ENCODE peak calls at places on chromosomes 2 and 18, in ten cellular contexts. X, H, A, N, R, L, S, P, W and J are unnamed samples.

GRCh38 chr18:24763765-24764548 is 303.5 kb downstream of the HRH4 start:
- DNase-seq in X (no peak), H (no peak), A (peak; percentile 95), N (no peak), R (no peak), L (no peak), S (no peak), P (no peak), W (peak; percentile 13), J (peak; percentile 64)

GRCh38 chr2:23429036-23429435 is 44.1 kb downstream of the KLHL29 start:
- DNase-seq in X (no peak), H (no peak), A (no peak), N (no peak), R (peak; percentile 0), L (no peak), S (no peak), P (no peak), W (no peak), J (no peak)

GRCh38 chr2:183253441-183254130 is 129.3 kb downstream of the NUP35 start:
- DNase-seq in X (no peak), H (no peak), A (no peak), N (no peak), R (no peak), L (no peak), S (no peak), P (no peak), W (no peak), J (peak; percentile 10)

GRCh38 chr2:49619804-49620203 is 465.5 kb upstream of the FSHR start:
- DNase-seq in X (no peak), H (no peak), A (no peak), N (no peak), R (peak; percentile 18), L (peak; percentile 10), S (no peak), P (no peak), W (no peak), J (no peak)

GRCh38 chr2:71454221-71455010 is 1.1 kb downstream of the DYSF start:
- DNase-seq in X (no peak), H (no peak), A (no peak), N (no peak), R (no peak), L (peak; percentile 76), S (no peak), P (no peak), W (no peak), J (no peak)

GRCh38 chr2:70686577-70687460 is 81.2 kb downstream of the ADD2 start:
- DNase-seq in X (no peak), H (no peak), A (peak; percentile 90), N (no peak), R (peak; percentile 75), L (peak; percentile 90), S (peak; percentile 47), P (peak; percentile 33), W (peak; percentile 56), J (no peak)

GRCh38 chr18:21706386-21706865 is 1.9 kb upstream of the ABHD3 start:
- DNase-seq in X (peak; percentile 80), H (no peak), A (no peak), N (no peak), R (no peak), L (no peak), S (no peak), P (no peak), W (no peak), J (no peak)

GRCh38 chr18:13216092-13216582 is 2.4 kb upstream of the LDLRAD4 start:
- DNase-seq in X (no peak), H (peak; percentile 48), A (peak; percentile 74), N (peak; percentile 33), R (peak; percentile 49), L (peak; percentile 83), S (peak; percentile 27), P (peak; percentile 71), W (peak; percentile 71), J (peak; percentile 14)

GRCh38 chr2:150528861-150529801 is 41.7 kb upstream of the RND3 start:
- DNase-seq in X (no peak), H (no peak), A (peak; percentile 88), N (no peak), R (peak; percentile 19), L (peak; percentile 21), S (peak; percentile 33), P (peak; percentile 64), W (peak; percentile 87), J (peak; percentile 62)

GRCh38 chr18:9965711-9966624 is 52.2 kb downstream of the VAPA start:
- DNase-seq in X (no peak), H (no peak), A (no peak), N (no peak), R (no peak), L (no peak), S (no peak), P (peak; percentile 25), W (no peak), J (no peak)

GRCh38 chr2:110677530-110678456 is at the start of gene BUB1:
- DNase-seq in X (peak; percentile 99), H (peak; percentile 90), A (peak; percentile 99), N (peak; percentile 94), R (peak; percentile 98), L (peak; percentile 99), S (peak; percentile 88), P (peak; percentile 98), W (peak; percentile 99), J (peak; percentile 84)

GRCh38 chr2:110673201-110673600 is 4.7 kb downstream of the BUB1 start:
- DNase-seq in X (no peak), H (no peak), A (no peak), N (no peak), R (no peak), L (no peak), S (no peak), P (no peak), W (no peak), J (no peak)

GRCh38 chr2:110677080-110677479 is 783 bp downstream of the BUB1 start:
- DNase-seq in X (no peak), H (no peak), A (peak; percentile 27), N (no peak), R (no peak), L (no peak), S (no peak), P (no peak), W (no peak), J (no peak)

GRCh38 chr2:110675679-110676078 is 2.2 kb downstream of the BUB1 start:
- DNase-seq in X (no peak), H (no peak), A (no peak), N (no peak), R (no peak), L (no peak), S (no peak), P (no peak), W (no peak), J (no peak)

GRCh38 chr2:110674620-110675555 is 3.0 kb downstream of the BUB1 start:
- DNase-seq in X (no peak), H (no peak), A (peak; percentile 54), N (no peak), R (no peak), L (peak; percentile 32), S (no peak), P (peak; percentile 48), W (peak; percentile 70), J (no peak)
- H3K4me3 ChIP-seq in X (no peak overlapping the region), H (no peak overlapping the region), A (no peak overlapping the region), N (no peak overlapping the region), R (no peak overlapping the region), L (no peak overlapping the region), S (no peak overlapping the region), P (no peak overlapping the region), W (no peak overlapping the region), J (no peak overlapping the region)

DNA sequence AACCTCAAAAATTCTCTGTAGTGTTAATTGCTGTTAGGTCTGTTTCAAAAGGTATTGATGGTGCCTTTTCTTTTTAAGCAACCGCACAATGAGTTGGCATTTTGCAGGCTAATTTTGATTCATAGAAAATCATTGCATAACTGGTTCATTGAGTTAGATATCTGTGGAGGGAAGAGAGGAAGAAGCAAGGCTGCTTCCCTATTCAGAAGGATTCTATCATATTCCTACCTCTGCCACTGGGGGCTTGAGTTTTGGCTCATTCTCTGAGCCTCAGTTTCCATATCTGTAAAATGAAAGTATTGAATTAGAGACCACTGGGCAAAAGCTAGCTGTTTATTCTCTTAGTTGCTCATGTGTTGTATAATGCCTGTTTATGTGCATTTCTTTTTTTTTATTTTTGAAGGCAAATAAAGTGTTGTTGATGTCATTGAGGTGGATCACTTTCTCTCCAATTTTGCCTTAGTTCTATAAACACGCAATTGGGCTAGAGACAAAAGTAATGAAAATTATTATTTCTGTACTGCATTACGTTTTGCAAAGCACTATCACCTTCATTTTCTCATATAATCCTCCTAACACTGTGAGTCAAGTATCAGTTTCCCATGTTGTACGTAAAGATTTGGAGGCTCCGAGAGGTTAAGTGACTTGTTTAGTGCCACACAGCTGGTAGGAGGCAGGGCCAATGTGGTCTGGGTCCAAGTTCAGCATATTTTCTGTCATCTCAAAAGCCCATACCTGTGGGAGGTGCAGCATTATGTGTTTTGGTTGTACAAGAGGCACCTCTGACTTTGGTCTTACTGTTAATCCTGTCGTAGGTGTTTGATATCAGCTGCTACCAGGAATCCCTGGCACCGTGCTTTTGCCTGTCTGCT is 5.9 kb downstream of the TRIB2 start:
- DNase-seq in X (no peak), H (no peak), A (peak; percentile 24), N (no peak), R (no peak), L (no peak), S (no peak), P (no peak), W (no peak), J (no peak)
- H3K4me3 ChIP-seq in X (no peak overlapping the region), H (peak overlapping the region; percentile 86), A (no peak overlapping the region), N (peak overlapping the region; percentile 72), R (no peak overlapping the region), L (no peak overlapping the region), S (peak overlapping the region; percentile 92), P (peak overlapping the region; percentile 96), W (no peak overlapping the region), J (no peak overlapping the region)

GRCh38 chr18:14905350-14905749 is 157.4 kb downstream of the ANKRD30B start:
- DNase-seq in X (no peak), H (no peak), A (no peak), N (no peak), R (no peak), L (no peak), S (no peak), P (no peak), W (no peak), J (no peak)
- H3K4me3 ChIP-seq in X (no peak overlapping the region), H (no peak overlapping the region), A (no peak overlapping the region), N (no peak overlapping the region), R (no peak overlapping the region), L (no peak overlapping the region), S (no peak overlapping the region), P (no peak overlapping the region), W (no peak overlapping the region), J (no peak overlapping the region)

GRCh38 chr2:7154666-7155065 is 237.5 kb downstream of the RNF144A start:
- DNase-seq in X (no peak), H (no peak), A (no peak), N (no peak), R (no peak), L (no peak), S (no peak), P (no peak), W (no peak), J (no peak)
- H3K4me3 ChIP-seq in X (no peak overlapping the region), H (no peak overlapping the region), A (no peak overlapping the region), N (no peak overlapping the region), R (no peak overlapping the region), L (no peak overlapping the region), S (no peak overlapping the region), P (no peak overlapping the region), W (no peak overlapping the region), J (no peak overlapping the region)

DNA sequence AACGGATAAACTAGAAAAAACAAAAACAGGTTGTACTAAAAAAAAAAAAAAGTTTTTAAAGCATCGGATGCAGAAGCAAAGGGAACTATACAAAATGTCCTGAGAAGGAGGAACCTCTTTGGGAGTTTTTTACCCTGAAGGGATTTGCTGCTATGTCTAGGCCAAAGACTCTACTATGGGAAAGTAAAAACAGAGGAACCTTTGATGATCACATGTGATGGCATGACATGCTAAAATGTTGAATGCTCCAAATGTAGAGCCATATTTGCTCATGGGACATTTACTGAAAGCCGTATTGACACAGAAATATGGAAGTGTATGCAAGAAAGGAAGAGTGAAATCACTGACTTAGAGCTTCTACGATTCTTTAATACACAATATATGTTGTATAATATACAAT is 992.0 kb upstream of the ZEB2 start:
- DNase-seq in X (no peak), H (no peak), A (no peak), N (no peak), R (no peak), L (no peak), S (no peak), P (no peak), W (no peak), J (no peak)
- H3K4me3 ChIP-seq in X (no peak overlapping the region), H (no peak overlapping the region), A (no peak overlapping the region), N (no peak overlapping the region), R (no peak overlapping the region), L (no peak overlapping the region), S (no peak overlapping the region), P (no peak overlapping the region), W (no peak overlapping the region), J (no peak overlapping the region)